ENCODE peak calls at places on chromosomes 3 and 15, in ten cellular contexts. One of them, this sample, is unnamed.

GRCh38 chr3:138097192-138097829 is 18.1 kb downstream of the DZIP1L start:
- DNase-seq in occipital lobe: no peak
- DNase-seq in ureter: peak; percentile 56
- DNase-seq in keratinocyte: no peak
- DNase-seq in AG20443: peak; percentile 45
- DNase-seq in T-helper 2 cell: no peak
- DNase-seq in brain microvascular endothelial cell: no peak
- DNase-seq in IMR-90: no peak
- DNase-seq in substantia nigra: no peak
- DNase-seq in HFF-Myc: no peak
- DNase-seq in this sample: no peak

GRCh38 chr3:26118165-26118564 is 328.3 kb downstream of the OXSM start:
- DNase-seq in ureter: no peak
- DNase-seq in substantia nigra: no peak
- DNase-seq in HFF-Myc: no peak
- DNase-seq in keratinocyte: no peak
- DNase-seq in T-helper 2 cell: no peak
- DNase-seq in IMR-90: no peak
- DNase-seq in AG20443: no peak
- DNase-seq in occipital lobe: no peak
- DNase-seq in brain microvascular endothelial cell: peak; percentile 0
- DNase-seq in this sample: no peak

GRCh38 chr15:74830868-74831267 is 4.4 kb downstream of the CPLX3 start:
- DNase-seq in AG20443: peak; percentile 25
- DNase-seq in ureter: no peak
- DNase-seq in T-helper 2 cell: no peak
- DNase-seq in brain microvascular endothelial cell: no peak
- DNase-seq in HFF-Myc: no peak
- DNase-seq in keratinocyte: no peak
- DNase-seq in IMR-90: no peak
- DNase-seq in substantia nigra: peak; percentile 69
- DNase-seq in occipital lobe: peak; percentile 57
- DNase-seq in this sample: no peak

GRCh38 chr15:69482686-69483256 is 30.2 kb downstream of the RPLP1 start:
- DNase-seq in T-helper 2 cell: no peak
- DNase-seq in ureter: no peak
- DNase-seq in AG20443: no peak
- DNase-seq in occipital lobe: no peak
- DNase-seq in HFF-Myc: no peak
- DNase-seq in substantia nigra: no peak
- DNase-seq in keratinocyte: no peak
- DNase-seq in brain microvascular endothelial cell: no peak
- DNase-seq in IMR-90: no peak
- DNase-seq in this sample: no peak

GRCh38 chr3:40725026-40725425 is 200.3 kb downstream of the ZNF621 start:
- DNase-seq in substantia nigra: no peak
- DNase-seq in HFF-Myc: no peak
- DNase-seq in ureter: no peak
- DNase-seq in IMR-90: no peak
- DNase-seq in brain microvascular endothelial cell: no peak
- DNase-seq in occipital lobe: no peak
- DNase-seq in keratinocyte: no peak
- DNase-seq in T-helper 2 cell: no peak
- DNase-seq in AG20443: no peak
- DNase-seq in this sample: no peak

GRCh38 chr3:156582784-156583183 is 27.9 kb upstream of the SSR3 start:
- DNase-seq in T-helper 2 cell: no peak
- DNase-seq in HFF-Myc: no peak
- DNase-seq in occipital lobe: no peak
- DNase-seq in AG20443: no peak
- DNase-seq in IMR-90: no peak
- DNase-seq in keratinocyte: no peak
- DNase-seq in brain microvascular endothelial cell: no peak
- DNase-seq in substantia nigra: no peak
- DNase-seq in ureter: no peak
- DNase-seq in this sample: no peak

GRCh38 chr3:101862453-101863165 is 13.3 kb downstream of the NFKBIZ start:
- DNase-seq in IMR-90: peak; percentile 37
- DNase-seq in ureter: no peak
- DNase-seq in T-helper 2 cell: no peak
- DNase-seq in brain microvascular endothelial cell: no peak
- DNase-seq in occipital lobe: no peak
- DNase-seq in substantia nigra: no peak
- DNase-seq in keratinocyte: no peak
- DNase-seq in AG20443: no peak
- DNase-seq in HFF-Myc: no peak
- DNase-seq in this sample: no peak

GRCh38 chr3:118272976-118273375 is 761.7 kb downstream of the IGSF11 start:
- DNase-seq in keratinocyte: no peak
- DNase-seq in AG20443: no peak
- DNase-seq in substantia nigra: no peak
- DNase-seq in occipital lobe: no peak
- DNase-seq in IMR-90: peak; percentile 0
- DNase-seq in brain microvascular endothelial cell: no peak
- DNase-seq in T-helper 2 cell: no peak
- DNase-seq in ureter: no peak
- DNase-seq in HFF-Myc: no peak
- DNase-seq in this sample: no peak

GRCh38 chr3:121508384-121508783 is 37.4 kb downstream of the POLQ start:
- DNase-seq in T-helper 2 cell: no peak
- DNase-seq in ureter: no peak
- DNase-seq in keratinocyte: no peak
- DNase-seq in brain microvascular endothelial cell: no peak
- DNase-seq in substantia nigra: no peak
- DNase-seq in AG20443: no peak
- DNase-seq in HFF-Myc: no peak
- DNase-seq in IMR-90: no peak
- DNase-seq in occipital lobe: no peak
- DNase-seq in this sample: no peak

GRCh38 chr3:76866729-76867461 is 173.0 kb upstream of the ROBO2 start:
- DNase-seq in AG20443: no peak
- DNase-seq in keratinocyte: no peak
- DNase-seq in T-helper 2 cell: no peak
- DNase-seq in HFF-Myc: no peak
- DNase-seq in ureter: no peak
- DNase-seq in brain microvascular endothelial cell: no peak
- DNase-seq in IMR-90: no peak
- DNase-seq in occipital lobe: no peak
- DNase-seq in substantia nigra: no peak
- DNase-seq in this sample: no peak

GRCh38 chr3:12752803-12753202 is 6.3 kb downstream of the TMEM40 start:
- DNase-seq in occipital lobe: no peak
- DNase-seq in keratinocyte: no peak
- DNase-seq in IMR-90: peak; percentile 24
- DNase-seq in substantia nigra: no peak
- DNase-seq in HFF-Myc: no peak
- DNase-seq in T-helper 2 cell: no peak
- DNase-seq in ureter: no peak
- DNase-seq in brain microvascular endothelial cell: no peak
- DNase-seq in AG20443: no peak
- DNase-seq in this sample: no peak

GRCh38 chr3:86029590-86029989 is 961.4 kb downstream of the VGLL3 start:
- DNase-seq in AG20443: no peak
- DNase-seq in ureter: no peak
- DNase-seq in HFF-Myc: no peak
- DNase-seq in T-helper 2 cell: no peak
- DNase-seq in keratinocyte: no peak
- DNase-seq in IMR-90: no peak
- DNase-seq in substantia nigra: no peak
- DNase-seq in occipital lobe: no peak
- DNase-seq in brain microvascular endothelial cell: no peak
- DNase-seq in this sample: no peak

GRCh38 chr3:85781806-85782205 is 823.0 kb downstream of the CADM2 start:
- DNase-seq in keratinocyte: no peak
- DNase-seq in T-helper 2 cell: no peak
- DNase-seq in brain microvascular endothelial cell: no peak
- DNase-seq in occipital lobe: no peak
- DNase-seq in AG20443: no peak
- DNase-seq in IMR-90: no peak
- DNase-seq in HFF-Myc: no peak
- DNase-seq in ureter: no peak
- DNase-seq in substantia nigra: no peak
- DNase-seq in this sample: no peak

This sample was measured in T follicular helper cell.